ENCODE peak calls at places on chromosomes 7 and 10, in eight cellular contexts. E is gastrocnemius medialis, R is prostate gland, M is stomach, U is lung, Z is esophagus squamous epithelium, N is transverse colon, H is upper lobe of left lung. Y is an unnamed sample. For H3K4me1, the result is how much of the 10 kb centered on the place peaks cover.

GRCh38 chr7:120272261-120272895 is 597 bp upstream of the KCND2 start:
- DNase-seq in E (no peak), R (no peak), M (no peak), U (no peak), Z (no peak), N (no peak), H (no peak), Y (peak)

GRCh38 chr7:155787171-155787851 is 25.0 kb downstream of the SHH start:
- DNase-seq in E (no peak), R (no peak), M (no peak), U (no peak), Z (no peak), N (no peak), H (peak), Y (no peak)

GRCh38 chr7:28052933-28053332 is 127.7 kb downstream of the JAZF1 start:
- DNase-seq in E (no peak), R (no peak), M (no peak), U (no peak), Z (no peak), N (no peak), H (no peak), Y (no peak)

GRCh38 chr10:11748866-11749265 is 6.7 kb downstream of the ECHDC3 start:
- DNase-seq in E (no peak), R (no peak), M (no peak), U (no peak), Z (no peak), N (no peak), H (no peak), Y (no peak)

GRCh38 chr10:89351402-89352038 is 23.7 kb downstream of the IFIT3 start:
- DNase-seq in E (no peak), R (no peak), M (no peak), U (no peak), Z (no peak), N (no peak), H (no peak), Y (no peak)

GRCh38 chr10:18140149-18140956 is at the start of gene CACNB2:
- DNase-seq in E (no peak), R (peak), M (no peak), U (no peak), Z (no peak), N (peak), H (peak), Y (peak)

GRCh38 chr7:106102387-106102966 is 9.6 kb downstream of the SYPL1 start:
- DNase-seq in E (no peak), R (no peak), M (no peak), U (no peak), Z (no peak), N (no peak), H (no peak), Y (no peak)

GRCh38 chr10:44470779-44471178 is 85.9 kb upstream of the CXCL12 start:
- DNase-seq in E (no peak), R (no peak), M (no peak), U (no peak), Z (no peak), N (no peak), H (no peak), Y (no peak)

GRCh38 chr10:34384363-34384762 is 430.7 kb downstream of the PARD3 start:
- DNase-seq in E (no peak), R (no peak), M (no peak), U (no peak), Z (no peak), N (no peak), H (no peak), Y (no peak)

GRCh38 chr7:137169282-137169698 is 174.2 kb downstream of the PTN start:
- DNase-seq in E (peak), R (peak), M (peak), U (no peak), Z (no peak), N (peak), H (no peak), Y (peak)

GRCh38 chr10:36574212-36574611 is 551.2 kb upstream of the ANKRD30A start:
- DNase-seq in E (no peak), R (no peak), M (no peak), U (no peak), Z (no peak), N (no peak), H (no peak), Y (no peak)

GRCh38 chr7:75696263-75697037 is 42.3 kb downstream of the HIP1 start:
- DNase-seq in E (no peak), R (no peak), M (no peak), U (peak), Z (no peak), N (no peak), H (no peak), Y (no peak)

GRCh38 chr7:47034180-47034579 is 547.7 kb downstream of the TNS3 start:
- DNase-seq in E (no peak), R (no peak), M (no peak), U (no peak), Z (no peak), N (no peak), H (no peak), Y (no peak)

GRCh38 chr10:73883553-73883952 is 9.2 kb upstream of the CAMK2G start:
- DNase-seq in E (no peak), R (no peak), M (no peak), U (no peak), Z (no peak), N (no peak), H (no peak), Y (no peak)

GRCh38 chr10:67788028-67788886 is 49.7 kb downstream of the DNAJC12 start:
- DNase-seq in E (peak), R (no peak), M (peak), U (peak), Z (no peak), N (peak), H (no peak), Y (peak)

GRCh38 chr7:137434530-137434929 is 91.0 kb upstream of the PTN start:
- DNase-seq in E (no peak), R (no peak), M (no peak), U (no peak), Z (no peak), N (no peak), H (no peak), Y (no peak)

GRCh38 chr10:52923520-52923919 is 150.9 kb upstream of the MBL2 start:
- DNase-seq in E (no peak), R (no peak), M (no peak), U (no peak), Z (no peak), N (no peak), H (no peak), Y (no peak)

GRCh38 chr7:123271231-123271630 is 71.5 kb upstream of the SLC13A1 start:
- DNase-seq in E (no peak), R (no peak), M (no peak), U (no peak), Z (no peak), N (no peak), H (no peak), Y (no peak)

GRCh38 chr10:115895196-115895595 is 377.8 kb downstream of the GFRA1 start:
- DNase-seq in E (no peak), R (no peak), M (no peak), U (no peak), Z (no peak), N (no peak), H (no peak), Y (no peak)

GRCh38 chr7:47573758-47574472 is 8.0 kb downstream of the TNS3 start:
- DNase-seq in E (no peak), R (no peak), M (peak), U (no peak), Z (no peak), N (no peak), H (no peak), Y (no peak)

GRCh38 chr7:28596245-28596935 is 184.1 kb downstream of the CREB5 start:
- DNase-seq in E (no peak), R (no peak), M (no peak), U (no peak), Z (no peak), N (no peak), H (no peak), Y (no peak)

GRCh38 chr7:158588878-158589442 is 1.3 kb upstream of the PTPRN2 start:
- DNase-seq in E (no peak), R (no peak), M (no peak), U (no peak), Z (no peak), N (no peak), H (no peak), Y (no peak)

GRCh38 chr7:2093214-2093840 is 139.4 kb downstream of the MAD1L1 start:
- DNase-seq in E (no peak), R (no peak), M (no peak), U (no peak), Z (no peak), N (no peak), H (no peak), Y (no peak)

GRCh38 chr10:132396495-132397035 is 435 bp upstream of the PWWP2B start:
- DNase-seq in E (no peak), R (peak), M (peak), U (peak), Z (no peak), N (peak), H (peak), Y (peak)

GRCh38 chr10:5861269-5862031 is 28.2 kb downstream of the ANKRD16 start:
- DNase-seq in E (no peak), R (no peak), M (no peak), U (no peak), Z (no peak), N (no peak), H (no peak), Y (no peak)

GRCh38 chr10:43339136-43339535 is 32.3 kb upstream of the FXYD4 start:
- DNase-seq in E (no peak), R (no peak), M (no peak), U (no peak), Z (no peak), N (no peak), H (no peak), Y (no peak)

GRCh38 chr10:43340101-43340500 is 31.3 kb upstream of the FXYD4 start:
- DNase-seq in E (no peak), R (no peak), M (no peak), U (no peak), Z (no peak), N (no peak), H (no peak), Y (no peak)

GRCh38 chr10:43336061-43336460 is 35.4 kb upstream of the FXYD4 start:
- DNase-seq in E (no peak), R (no peak), M (no peak), U (no peak), Z (no peak), N (no peak), H (no peak), Y (no peak)

GRCh38 chr10:43336641-43337318 is 34.7 kb upstream of the FXYD4 start:
- DNase-seq in E (no peak), R (no peak), M (no peak), U (no peak), Z (no peak), N (no peak), H (no peak), Y (no peak)

GRCh38 chr10:43338117-43338516 is 33.3 kb upstream of the FXYD4 start:
- DNase-seq in E (no peak), R (no peak), M (no peak), U (no peak), Z (no peak), N (no peak), H (no peak), Y (no peak)
- H3K4me1 ChIP-seq in E (under half), R (under half), M (under half), U (under half), Z (under half), N (under half), H (under half), Y (under half)

DNA sequence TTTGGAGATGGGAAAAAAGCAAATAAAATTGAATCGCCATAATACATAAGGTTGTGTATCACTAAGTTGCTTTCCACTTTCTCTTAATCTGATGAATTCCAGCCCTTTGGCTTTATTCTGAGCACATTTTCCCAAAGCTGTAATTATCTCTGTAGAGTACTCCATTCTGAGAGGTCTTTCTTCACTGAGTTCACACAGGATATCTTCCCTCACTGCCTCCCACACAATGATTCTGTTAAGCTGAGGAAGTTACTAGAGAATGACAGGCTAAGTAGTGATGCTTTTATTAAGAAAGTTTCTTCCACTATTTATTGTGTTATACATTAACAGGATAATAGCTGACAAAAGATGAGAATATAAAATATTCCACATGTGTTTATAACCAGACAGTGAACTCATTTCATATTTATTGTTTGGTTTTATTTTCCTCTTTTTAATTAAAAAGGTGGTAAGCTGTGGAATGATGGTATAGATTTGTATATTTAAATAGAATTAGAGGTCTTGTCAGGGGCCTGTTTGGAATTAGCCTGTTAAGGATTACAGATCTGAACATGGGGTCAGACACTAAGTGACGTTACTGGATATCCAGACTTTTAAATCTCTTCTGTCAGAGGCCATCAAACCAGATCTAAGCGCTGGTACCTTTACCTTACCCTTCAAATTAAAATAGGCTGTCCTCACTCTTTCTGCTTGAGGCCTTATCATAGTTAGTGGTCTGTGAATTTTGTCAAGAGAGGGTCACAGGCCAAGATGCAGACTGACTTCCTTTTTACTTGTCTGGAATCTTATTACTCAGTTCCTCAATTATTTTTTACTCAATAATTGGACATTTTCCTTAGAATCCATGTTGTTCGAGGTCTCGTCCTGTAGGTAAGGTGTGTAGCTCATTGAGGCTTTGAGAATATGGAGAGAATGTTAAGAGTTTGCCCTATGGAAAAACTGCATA is 8.4 kb downstream of the PLXDC2 start:
- DNase-seq in E (no peak), R (no peak), M (no peak), U (no peak), Z (no peak), N (no peak), H (no peak), Y (peak)
- H3K4me1 ChIP-seq in E (under half), R (under half), M (under half), U (under half), Z (half or more), N (under half), H (under half), Y (half or more)

DNA sequence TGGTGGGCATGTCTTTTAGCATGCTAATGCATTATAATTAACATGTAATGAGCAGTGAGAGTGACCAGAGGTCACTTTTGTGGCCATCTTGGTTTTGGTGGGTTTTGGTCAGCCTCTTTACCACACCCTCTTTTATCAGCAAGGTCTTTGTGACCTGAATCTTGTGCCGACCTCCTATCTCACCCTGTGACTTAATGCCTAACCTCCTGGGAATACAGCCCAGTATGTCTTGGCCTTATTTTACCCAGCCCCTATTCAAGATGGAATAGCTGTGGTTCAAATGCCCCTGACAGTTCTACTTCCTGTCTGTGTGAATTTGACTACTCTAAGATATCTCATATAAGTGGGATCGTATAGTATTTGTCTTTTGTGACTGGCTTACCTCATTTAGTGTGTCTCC is 85.1 kb downstream of the EEPD1 start:
- DNase-seq in E (no peak), R (no peak), M (no peak), U (no peak), Z (no peak), N (no peak), H (no peak), Y (no peak)
- H3K4me1 ChIP-seq in E (under half), R (under half), M (under half), U (under half), Z (under half), N (under half), H (under half), Y (under half)

GRCh38 chr10:127059314-127059713 is 137.1 kb downstream of the INSYN2A start:
- DNase-seq in E (no peak), R (no peak), M (no peak), U (no peak), Z (no peak), N (no peak), H (no peak), Y (no peak)

GRCh38 chr10:127055263-127055662 is 141.1 kb downstream of the INSYN2A start:
- DNase-seq in E (no peak), R (no peak), M (no peak), U (no peak), Z (no peak), N (no peak), H (no peak), Y (no peak)
- H3K4me1 ChIP-seq in E (under half), R (under half), M (under half), U (under half), Z (under half), N (under half), H (under half), Y (under half)

DNA sequence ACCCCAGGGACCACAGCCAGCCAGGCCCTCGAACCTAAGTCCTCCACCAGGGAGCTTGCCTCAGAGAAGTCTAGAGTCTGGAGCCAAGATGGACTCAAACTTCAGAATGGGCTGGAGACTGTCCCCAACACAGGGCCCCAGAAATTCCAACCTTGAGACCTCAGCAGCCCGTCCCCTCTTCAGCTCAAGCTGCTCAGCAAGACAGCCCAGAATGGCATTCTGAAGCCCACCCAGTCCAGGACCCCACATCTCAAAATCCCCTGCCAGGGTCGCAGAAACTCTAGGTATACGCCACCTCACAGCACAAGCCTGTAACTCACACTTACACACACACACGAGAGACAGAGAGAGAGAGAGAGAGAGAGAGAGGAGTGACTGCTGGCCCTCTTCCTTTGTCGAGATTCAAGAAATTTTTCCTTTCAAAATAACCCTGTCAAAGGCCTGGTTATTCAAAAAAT is 15.8 kb downstream of the KCNH2 start:
- DNase-seq in E (no peak), R (no peak), M (no peak), U (no peak), Z (no peak), N (no peak), H (no peak), Y (no peak)
- H3K4me1 ChIP-seq in E (under half), R (under half), M (half or more), U (under half), Z (under half), N (under half), H (under half), Y (under half)

GRCh38 chr10:79398642-79399041 is 46.8 kb downstream of the ZCCHC24 start:
- DNase-seq in E (no peak), R (no peak), M (no peak), U (no peak), Z (no peak), N (no peak), H (no peak), Y (no peak)

GRCh38 chr10:79402625-79402946 is 42.8 kb downstream of the ZCCHC24 start:
- DNase-seq in E (no peak), R (no peak), M (no peak), U (no peak), Z (no peak), N (no peak), H (no peak), Y (no peak)

GRCh38 chr10:79399242-79399831 is 46.1 kb downstream of the ZCCHC24 start:
- DNase-seq in E (peak), R (peak), M (peak), U (peak), Z (no peak), N (peak), H (peak), Y (peak)

GRCh38 chr10:79401015-79401921 is 44.2 kb downstream of the ZCCHC24 start:
- DNase-seq in E (no peak), R (no peak), M (no peak), U (no peak), Z (no peak), N (no peak), H (peak), Y (no peak)

GRCh38 chr10:79400567-79401004 is 44.8 kb downstream of the ZCCHC24 start:
- DNase-seq in E (no peak), R (no peak), M (peak), U (no peak), Z (no peak), N (peak), H (peak), Y (peak)
- H3K4me1 ChIP-seq in E (under half), R (under half), M (under half), U (under half), Z (under half), N (half or more), H (half or more), Y (under half)

GRCh38 chr10:100652406-100653130 is 92.8 kb upstream of the PAX2 start:
- DNase-seq in E (no peak), R (no peak), M (no peak), U (no peak), Z (no peak), N (no peak), H (no peak), Y (no peak)

GRCh38 chr10:100654835-100655759 is 90.3 kb upstream of the PAX2 start:
- DNase-seq in E (no peak), R (no peak), M (no peak), U (no peak), Z (no peak), N (no peak), H (peak), Y (peak)

GRCh38 chr10:100655760-100656421 is 89.5 kb upstream of the PAX2 start:
- DNase-seq in E (no peak), R (no peak), M (no peak), U (no peak), Z (no peak), N (no peak), H (peak), Y (no peak)

GRCh38 chr10:100653238-100653956 is 92.0 kb upstream of the PAX2 start:
- DNase-seq in E (no peak), R (no peak), M (no peak), U (no peak), Z (no peak), N (no peak), H (no peak), Y (no peak)

GRCh38 chr10:100653957-100654834 is 91.2 kb upstream of the PAX2 start:
- DNase-seq in E (no peak), R (no peak), M (no peak), U (no peak), Z (no peak), N (no peak), H (peak), Y (peak)
- H3K4me1 ChIP-seq in E (under half), R (under half), M (under half), U (under half), Z (under half), N (under half), H (under half), Y (under half)

GRCh38 chr10:79262131-79262530 is 85.1 kb upstream of the PPIF start:
- DNase-seq in E (no peak), R (no peak), M (no peak), U (no peak), Z (no peak), N (no peak), H (no peak), Y (no peak)

GRCh38 chr10:79266092-79266491 is 81.2 kb upstream of the PPIF start:
- DNase-seq in E (no peak), R (no peak), M (no peak), U (no peak), Z (no peak), N (no peak), H (no peak), Y (peak)

GRCh38 chr10:79262959-79263746 is 84.1 kb upstream of the PPIF start:
- DNase-seq in E (no peak), R (no peak), M (no peak), U (no peak), Z (no peak), N (no peak), H (peak), Y (no peak)

GRCh38 chr10:79264942-79265341 is 82.3 kb upstream of the PPIF start:
- DNase-seq in E (no peak), R (peak), M (no peak), U (no peak), Z (no peak), N (no peak), H (peak), Y (no peak)

GRCh38 chr10:79263951-79264350 is 83.3 kb upstream of the PPIF start:
- DNase-seq in E (no peak), R (no peak), M (no peak), U (no peak), Z (no peak), N (no peak), H (no peak), Y (no peak)
- H3K4me1 ChIP-seq in E (half or more), R (under half), M (half or more), U (half or more), Z (half or more), N (under half), H (half or more), Y (under half)

Y was measured in A673.